ENCODE peak calls at places on chromosomes 6 and 20, in four cellular contexts. R is mesothelial cell of epicardium; Y is K562; U is activated naive CD4-positive, alpha-beta T cell. A is an unnamed sample.

GRCh38 chr20:35564905-35565304 is 23.0 kb downstream of the ERGIC3 start:
- DNase-seq in R (no peak), Y (no peak), U (no peak), A (no peak)

GRCh38 chr6:88586371-88587157 is 376.9 kb downstream of the RNGTT start:
- DNase-seq in R (no peak), Y (no peak), U (no peak), A (no peak)

GRCh38 chr6:127147576-127147975 is 29.1 kb downstream of the RSPO3 start:
- DNase-seq in Y (no peak), R (no peak), U (no peak), A (no peak)

GRCh38 chr6:25332165-25332564 is 53.0 kb downstream of the CARMIL1 start:
- DNase-seq in Y (no peak), R (no peak), U (no peak), A (no peak)

GRCh38 chr6:45479834-45480696 is 102.3 kb upstream of the SUPT3H start:
- DNase-seq in R (no peak), U (no peak), Y (no peak), A (no peak)

GRCh38 chr20:62529916-62530642 is 54.3 kb upstream of the GATA5 start:
- DNase-seq in R (no peak), U (no peak), Y (peak), A (no peak)

GRCh38 chr6:90466191-90466940 is 120.5 kb downstream of the MAP3K7 start:
- DNase-seq in R (no peak), U (no peak), Y (peak), A (no peak)

GRCh38 chr6:13272131-13273046 is 55.9 kb downstream of the TBC1D7 start:
- DNase-seq in Y (peak), U (no peak), R (no peak), A (no peak)

GRCh38 chr6:159788757-159789376 is 535 bp downstream of the TCP1 start:
- DNase-seq in U (no peak), Y (peak), R (no peak), A (no peak)

GRCh38 chr6:20674664-20675063 is 140.4 kb downstream of the CDKAL1 start:
- DNase-seq in R (no peak), U (no peak), Y (no peak), A (no peak)

GRCh38 chr6:32609731-32610640 is 20.3 kb upstream of the HLA-DRB1 start:
- DNase-seq in R (peak), Y (peak), U (no peak), A (peak)

GRCh38 chr6:78492351-78493010 is 374.9 kb upstream of the IRAK1BP1 start:
- DNase-seq in U (no peak), R (no peak), Y (no peak), A (no peak)

GRCh38 chr20:32153156-32153665 is 43.7 kb downstream of the TM9SF4 start:
- DNase-seq in U (no peak), Y (no peak), R (no peak), A (no peak)

GRCh38 chr6:131524695-131525336 is 48.2 kb upstream of the ARG1 start:
- DNase-seq in U (no peak), Y (no peak), R (no peak), A (no peak)

GRCh38 chr6:157760589-157761330 is 62.3 kb upstream of the SNX9 start:
- DNase-seq in U (no peak), R (no peak), Y (no peak), A (peak)